ENCODE peak calls at places on chromosomes 5 and 9, in eight cellular contexts. O, I, F, Q, D, H, Y and S are unnamed samples.
A peak's percentile ranks its signal among the peaks of the same experiment; 100 is the strongest.

GRCh38 chr5:77590347-77590746 is 48.2 kb downstream of the OTP start:
- DNase-seq in O (no peak), I (no peak), F (no peak), Q (no peak), D (no peak), H (no peak), Y (no peak), S (no peak)

GRCh38 chr5:3310551-3311340 is 284.9 kb upstream of the IRX1 start:
- DNase-seq in O (no peak), I (peak; percentile 99), F (peak; percentile 75), Q (peak; percentile 28), D (no peak), H (no peak), Y (no peak), S (no peak)

GRCh38 chr9:137411670-137412380 is 11.1 kb downstream of the EXD3 start:
- DNase-seq in O (no peak), I (peak; percentile 82), F (peak; percentile 59), Q (no peak), D (peak; percentile 89), H (peak; percentile 87), Y (no peak), S (no peak)

GRCh38 chr9:96031366-96031824 is 155.9 kb downstream of the ERCC6L2 start:
- DNase-seq in O (peak; percentile 40), I (no peak), F (no peak), Q (no peak), D (peak; percentile 97), H (no peak), Y (no peak), S (no peak)

GRCh38 chr9:84146893-84147705 is 166.5 kb downstream of the RMI1 start:
- DNase-seq in O (no peak), I (no peak), F (no peak), Q (no peak), D (no peak), H (no peak), Y (no peak), S (no peak)

GRCh38 chr9:10633785-10634184 is 21.0 kb upstream of the PTPRD start:
- DNase-seq in O (no peak), I (no peak), F (no peak), Q (no peak), D (no peak), H (no peak), Y (no peak), S (no peak)

GRCh38 chr5:14204785-14205321 is 61.7 kb downstream of the TRIO start:
- DNase-seq in O (peak; percentile 83), I (peak; percentile 68), F (peak; percentile 71), Q (no peak), D (peak; percentile 77), H (peak; percentile 74), Y (no peak), S (no peak)

GRCh38 chr5:159781626-159782157 is 134.6 kb upstream of the ADRA1B start:
- DNase-seq in O (no peak), I (peak; percentile 82), F (no peak), Q (no peak), D (no peak), H (no peak), Y (no peak), S (no peak)

GRCh38 chr9:6126377-6126776 is 89.2 kb upstream of the IL33 start:
- DNase-seq in O (no peak), I (no peak), F (no peak), Q (no peak), D (no peak), H (no peak), Y (no peak), S (no peak)

GRCh38 chr9:6123402-6123801 is 92.2 kb upstream of the IL33 start:
- DNase-seq in O (no peak), I (no peak), F (no peak), Q (no peak), D (no peak), H (no peak), Y (no peak), S (no peak)

GRCh38 chr9:6132650-6133049 is 83.0 kb upstream of the IL33 start:
- DNase-seq in O (no peak), I (no peak), F (no peak), Q (no peak), D (no peak), H (no peak), Y (no peak), S (no peak)

GRCh38 chr9:6133346-6134063 is 82.1 kb upstream of the IL33 start:
- DNase-seq in O (no peak), I (peak; percentile 95), F (no peak), Q (no peak), D (no peak), H (no peak), Y (no peak), S (no peak)

GRCh38 chr9:6128030-6128429 is 87.6 kb upstream of the IL33 start:
- DNase-seq in O (no peak), I (no peak), F (no peak), Q (no peak), D (no peak), H (no peak), Y (no peak), S (no peak)
- TF ChIP-seq CTCF in O (no peak), I (no peak), F (no peak), Q (no peak), D (no peak), H (no peak), Y (no peak), S (no peak)

GRCh38 chr9:134067904-134068741 is at the start of gene BRD3:
- DNase-seq in O (peak; percentile 79), I (peak; percentile 86), F (peak; percentile 76), Q (peak; percentile 10), D (peak; percentile 91), H (peak; percentile 93), Y (peak; percentile 80), S (peak; percentile 64)
- TF ChIP-seq CTCF in O (no peak), I (no peak), F (no peak), Q (no peak), D (no peak), H (no peak), Y (no peak), S (no peak)

DNA sequence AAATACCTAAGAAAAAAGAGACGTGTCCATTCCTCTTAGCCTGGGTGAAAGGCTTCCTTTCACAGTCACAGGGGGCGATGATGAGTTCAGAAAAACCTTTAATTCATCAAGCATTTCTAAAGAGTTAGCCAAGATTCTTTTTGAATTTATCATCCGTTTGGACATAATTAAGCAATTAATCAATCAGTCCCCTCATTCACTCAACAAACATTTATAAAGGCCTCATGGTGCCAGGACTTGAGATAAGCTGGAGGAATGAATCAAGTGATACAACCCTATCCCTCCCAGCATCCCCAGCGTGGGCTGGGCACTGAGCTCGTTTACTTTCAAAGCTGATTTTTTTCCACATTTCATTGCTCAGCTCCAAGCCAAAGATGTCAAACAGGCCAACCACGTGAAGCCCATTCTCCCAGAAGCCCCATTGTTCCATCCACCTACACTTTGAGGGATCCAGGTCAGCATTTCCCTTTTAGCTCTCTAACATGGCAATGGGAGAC is 140.5 kb downstream of the SLIT3 start:
- DNase-seq in O (no peak), I (peak; percentile 61), F (no peak), Q (no peak), D (peak; percentile 82), H (no peak), Y (no peak), S (no peak)
- TF ChIP-seq CTCF in O (no peak), I (peak; percentile 53), F (no peak), Q (peak; percentile 9), D (peak; percentile 26), H (peak; percentile 11), Y (peak; percentile 22), S (peak; percentile 34)

DNA sequence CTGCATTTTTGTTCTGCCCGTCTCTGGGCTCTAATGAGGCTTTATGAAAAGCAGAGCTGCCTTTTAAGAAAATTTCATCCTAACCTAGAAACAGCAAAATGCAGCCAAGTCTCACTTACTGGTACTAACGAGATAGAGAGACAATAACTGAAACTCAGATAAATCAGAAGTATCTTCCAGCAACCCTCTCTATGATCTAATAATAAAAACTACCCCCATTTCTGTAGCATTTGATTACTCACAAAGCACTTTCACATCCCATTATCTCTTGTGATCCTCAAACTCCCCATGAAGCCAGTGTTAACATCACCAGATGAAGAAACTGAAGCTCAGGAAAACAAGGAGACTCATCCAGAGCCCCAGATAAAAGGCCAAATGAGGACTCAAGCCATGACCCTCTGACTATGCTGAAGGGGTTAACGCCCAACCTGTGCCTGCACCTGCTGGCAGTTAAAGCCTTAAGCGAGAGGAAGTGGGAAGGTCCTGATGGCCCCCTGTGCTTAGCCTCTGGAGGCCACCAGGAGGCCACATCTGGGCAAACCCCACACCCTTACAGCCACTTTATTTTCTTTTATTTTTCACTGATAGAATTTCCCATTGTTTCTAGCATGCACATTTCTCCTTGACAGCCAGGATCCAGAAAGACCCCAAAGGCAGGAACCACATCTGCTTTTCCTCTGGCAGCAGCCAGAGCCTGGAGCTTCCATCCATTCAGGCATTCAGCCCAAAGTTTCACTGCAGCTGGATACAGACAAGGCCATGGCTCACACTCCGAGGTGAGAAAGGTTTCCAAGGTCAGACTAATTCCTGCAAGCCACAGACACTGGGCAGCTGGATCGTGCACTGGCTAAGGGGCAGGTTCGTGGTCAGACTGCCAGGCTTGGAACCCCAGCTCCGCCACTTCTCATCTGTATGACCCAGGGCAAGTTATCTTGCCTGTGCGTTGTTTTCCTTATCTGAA is 37.2 kb downstream of the SPOCK1 start:
- DNase-seq in O (no peak), I (no peak), F (no peak), Q (no peak), D (no peak), H (no peak), Y (peak; percentile 31), S (no peak)
- TF ChIP-seq CTCF in O (no peak), I (no peak), F (no peak), Q (no peak), D (no peak), H (no peak), Y (no peak), S (peak; percentile 32)